ENCODE peak calls at places on chromosome 9, in nine cellular contexts. C, X, Y, Z, A, G, H, S and D are unnamed samples.

GRCh38 chr9:7140401-7140800 is 382.6 kb downstream of the KDM4C start:
- DNase-seq in C (no peak), Y (no peak), G (no peak), X (no peak), A (no peak), S (no peak), Z (no peak), H (no peak), D (no peak)

GRCh38 chr9:16385590-16386578 is 484.6 kb downstream of the BNC2 start:
- DNase-seq in Y (no peak), S (peak; percentile 38), X (no peak), A (no peak), Z (no peak), H (no peak), C (no peak), G (peak; percentile 86), D (no peak)

GRCh38 chr9:123335227-123335985 is 20.6 kb upstream of the CRB2 start:
- DNase-seq in C (no peak), S (peak; percentile 77), X (peak; percentile 94), Y (no peak), A (no peak), Z (no peak), H (no peak), G (peak; percentile 93), D (peak; percentile 34)

GRCh38 chr9:114048533-114049452 is 29.3 kb downstream of the AMBP start:
- DNase-seq in Y (no peak), G (no peak), S (no peak), C (no peak), Z (no peak), X (peak; percentile 49), H (no peak), A (no peak), D (no peak)

GRCh38 chr9:99411479-99412100 is 189.5 kb downstream of the SEC61B start:
- DNase-seq in G (no peak), S (no peak), H (no peak), Z (no peak), Y (no peak), A (no peak), X (no peak), C (no peak), D (no peak)

GRCh38 chr9:2469681-2470141 is 151.9 kb upstream of the VLDLR start:
- DNase-seq in H (no peak), Z (no peak), G (peak; percentile 37), Y (no peak), X (no peak), C (no peak), A (no peak), S (peak; percentile 7), D (no peak)

GRCh38 chr9:115099891-115100290 is 18.1 kb downstream of the TNC start:
- DNase-seq in Y (no peak), G (no peak), H (no peak), C (peak; percentile 27), S (no peak), X (no peak), A (no peak), Z (no peak), D (no peak)

GRCh38 chr9:114805670-114806551 is at the start of gene TNFSF15:
- DNase-seq in G (no peak), Y (no peak), X (no peak), A (no peak), H (no peak), S (no peak), C (no peak), Z (no peak), D (no peak)

GRCh38 chr9:133506653-133507038 is 18.1 kb downstream of the MYMK start:
- DNase-seq in A (no peak), S (peak; percentile 82), H (no peak), C (no peak), Z (no peak), Y (no peak), X (peak; percentile 64), G (peak; percentile 94), D (peak; percentile 23)

GRCh38 chr9:89639367-89639795 is 34.6 kb downstream of the GADD45G start:
- DNase-seq in Z (no peak), S (no peak), Y (no peak), X (peak; percentile 94), C (peak; percentile 40), G (peak; percentile 24), A (no peak), H (no peak), D (no peak)

GRCh38 chr9:99167694-99168093 is 54.0 kb downstream of the ALG2 start:
- DNase-seq in Y (no peak), C (no peak), Z (no peak), H (no peak), A (no peak), G (no peak), X (no peak), S (no peak), D (no peak)

GRCh38 chr9:130172858-130173461 is 756 bp downstream of the NCS1 start:
- DNase-seq in S (no peak), A (peak; percentile 67), H (peak; percentile 62), G (peak; percentile 68), Y (peak; percentile 27), C (no peak), X (no peak), Z (no peak), D (no peak)

GRCh38 chr9:133853331-133853730 is 115.2 kb upstream of the SARDH start:
- DNase-seq in S (no peak), Y (no peak), X (no peak), Z (no peak), G (no peak), A (no peak), C (no peak), H (no peak), D (no peak)

GRCh38 chr9:72280913-72281500 is 84.0 kb downstream of the ZFAND5 start:
- DNase-seq in X (peak; percentile 93), C (peak; percentile 16), H (peak; percentile 74), A (peak; percentile 64), Z (peak; percentile 58), Y (peak; percentile 55), G (peak; percentile 78), S (peak; percentile 21), D (no peak)

GRCh38 chr9:93072383-93072795 is 13.9 kb downstream of the SUSD3 start:
- DNase-seq in C (no peak), G (no peak), S (no peak), X (no peak), H (no peak), Y (no peak), Z (no peak), A (peak; percentile 39), D (peak; percentile 61)

GRCh38 chr9:95626885-95627558 is 110.3 kb upstream of the PTCH1 start:
- DNase-seq in Z (no peak), S (no peak), X (no peak), C (no peak), A (peak; percentile 30), H (no peak), G (peak; percentile 20), Y (no peak), D (no peak)

GRCh38 chr9:112355305-112355953 is 22.0 kb upstream of the PTBP3 start:
- DNase-seq in A (no peak), H (no peak), Y (no peak), Z (no peak), G (no peak), S (no peak), C (no peak), X (no peak), D (no peak)

GRCh38 chr9:38063363-38063707 is 5.7 kb downstream of the SHB start:
- DNase-seq in H (no peak), C (no peak), A (no peak), S (no peak), X (no peak), Y (no peak), Z (no peak), G (no peak), D (no peak)

GRCh38 chr9:32294051-32294600 is 90.3 kb upstream of the ACO1 start:
- DNase-seq in H (no peak), Y (no peak), A (no peak), C (no peak), S (no peak), G (peak; percentile 9), Z (no peak), X (no peak), D (no peak)

GRCh38 chr9:115944166-115944948 is 209.2 kb upstream of the PAPPA start:
- DNase-seq in Z (no peak), A (no peak), X (no peak), Y (no peak), H (no peak), G (peak; percentile 97), S (peak; percentile 100), C (no peak), D (peak; percentile 99)

GRCh38 chr9:38120961-38121360 is 51.9 kb upstream of the SHB start:
- DNase-seq in C (no peak), X (no peak), S (no peak), A (no peak), Y (no peak), G (no peak), H (no peak), Z (no peak), D (no peak)

GRCh38 chr9:136956604-136957003 is 4.5 kb downstream of the LCN12 start:
- DNase-seq in A (no peak), X (no peak), C (no peak), S (no peak), Z (no peak), Y (no peak), H (no peak), G (no peak), D (no peak)

GRCh38 chr9:72480931-72481330 is 40.5 kb upstream of the TMC1 start:
- DNase-seq in C (no peak), S (no peak), G (peak; percentile 38), Y (no peak), Z (no peak), A (no peak), H (no peak), X (no peak), D (no peak)

GRCh38 chr9:126791406-126792230 is 13.2 kb upstream of the ZBTB43 start:
- DNase-seq in Y (no peak), X (no peak), S (peak; percentile 77), G (peak; percentile 70), A (no peak), Z (no peak), C (no peak), H (no peak), D (peak; percentile 54)

GRCh38 chr9:34158362-34158869 is 20.4 kb upstream of the UBAP1 start:
- DNase-seq in A (no peak), Z (no peak), Y (no peak), G (peak; percentile 59), H (no peak), C (no peak), X (no peak), S (no peak), D (peak; percentile 62)

GRCh38 chr9:129164246-129164930 is 13.7 kb downstream of the IER5L start:
- DNase-seq in H (no peak), C (no peak), G (peak; percentile 76), A (no peak), S (no peak), Z (no peak), Y (no peak), X (no peak), D (no peak)

GRCh38 chr9:112249277-112249676 is 74.2 kb upstream of the SUSD1 start:
- DNase-seq in C (no peak), A (no peak), S (no peak), X (no peak), G (peak; percentile 55), Z (no peak), Y (no peak), H (no peak), D (no peak)